ENCODE peak calls at places on chromosome 1, in four cellular contexts. One of them, this sample, is unnamed.

GRCh38 chr1:116814935-116815334 is 60.7 kb downstream of the CD2 start:
- DNase-seq in amniotic stem cell: no peak
- DNase-seq in T-helper 1 cell: no peak
- DNase-seq in SW480: no peak
- DNase-seq in this sample: no peak

GRCh38 chr1:112997781-112998180 is 41.8 kb upstream of the SLC16A1 start:
- DNase-seq in amniotic stem cell: no peak
- DNase-seq in T-helper 1 cell: no peak
- DNase-seq in SW480: no peak
- DNase-seq in this sample: no peak

GRCh38 chr1:81920245-81920740 is 119.6 kb downstream of the ADGRL2 start:
- DNase-seq in amniotic stem cell: peak
- DNase-seq in T-helper 1 cell: no peak
- DNase-seq in SW480: no peak
- DNase-seq in this sample: no peak

GRCh38 chr1:193543259-193543658 is 356.8 kb upstream of the B3GALT2 start:
- DNase-seq in amniotic stem cell: peak
- DNase-seq in T-helper 1 cell: no peak
- DNase-seq in SW480: no peak
- DNase-seq in this sample: no peak

GRCh38 chr1:222466150-222466865 is 81.6 kb downstream of the HHIPL2 start:
- DNase-seq in amniotic stem cell: no peak
- DNase-seq in T-helper 1 cell: no peak
- DNase-seq in SW480: no peak
- DNase-seq in this sample: no peak

GRCh38 chr1:2269922-2270259 is 41.8 kb downstream of the SKI start:
- DNase-seq in amniotic stem cell: no peak
- DNase-seq in T-helper 1 cell: no peak
- DNase-seq in SW480: no peak
- DNase-seq in this sample: no peak

GRCh38 chr1:228963795-228964177 is 228.5 kb downstream of the RHOU start:
- DNase-seq in amniotic stem cell: no peak
- DNase-seq in T-helper 1 cell: no peak
- DNase-seq in SW480: peak
- DNase-seq in this sample: no peak

GRCh38 chr1:30609336-30610280 is 113.8 kb downstream of the MATN1 start:
- DNase-seq in amniotic stem cell: no peak
- DNase-seq in T-helper 1 cell: no peak
- DNase-seq in SW480: no peak
- DNase-seq in this sample: no peak

GRCh38 chr1:149884433-149885363 is 14.7 kb upstream of the BOLA1 start:
- DNase-seq in amniotic stem cell: no peak
- DNase-seq in T-helper 1 cell: no peak
- DNase-seq in SW480: no peak
- DNase-seq in this sample: no peak

This sample was measured in activated CD4-positive, alpha-beta T cell treated with anti-CD3 and anti-CD28 coated beads, Interleukin-2, amount 50 U/mL, for 1 hour.